ENCODE peak calls at places on chromosomes 11 and 22, in five cellular contexts. One of them, this sample, is unnamed.

GRCh38 chr11:57560146-57560545 is 7.3 kb downstream of the UBE2L6 start:
- DNase-seq in adrenal gland: no peak
- DNase-seq in ovary: no peak
- DNase-seq in IMR-90: no peak
- DNase-seq in body of pancreas: peak; percentile 26
- DNase-seq in this sample: no peak

GRCh38 chr11:66280428-66280827 is 2.5 kb downstream of the CNIH2 start:
- DNase-seq in adrenal gland: no peak
- DNase-seq in ovary: peak; percentile 42
- DNase-seq in IMR-90: no peak
- DNase-seq in body of pancreas: no peak
- DNase-seq in this sample: no peak

GRCh38 chr11:618856-619624 is 3.3 kb upstream of the IRF7 start:
- DNase-seq in adrenal gland: no peak
- DNase-seq in ovary: no peak
- DNase-seq in IMR-90: no peak
- DNase-seq in body of pancreas: no peak
- DNase-seq in this sample: no peak

GRCh38 chr22:23144926-23145906 is at the start of gene RAB36:
- DNase-seq in adrenal gland: peak; percentile 100
- DNase-seq in ovary: peak; percentile 99
- DNase-seq in IMR-90: peak; percentile 98
- DNase-seq in body of pancreas: peak; percentile 98
- DNase-seq in this sample: peak; percentile 92

GRCh38 chr11:75298191-75298590 is 53.3 kb downstream of the ARRB1 start:
- DNase-seq in adrenal gland: no peak
- DNase-seq in ovary: no peak
- DNase-seq in IMR-90: no peak
- DNase-seq in body of pancreas: no peak
- DNase-seq in this sample: no peak

GRCh38 chr11:8070417-8071101 is 10.5 kb upstream of the TUB start:
- DNase-seq in adrenal gland: peak; percentile 29
- DNase-seq in ovary: no peak
- DNase-seq in IMR-90: peak; percentile 61
- DNase-seq in body of pancreas: no peak
- DNase-seq in this sample: no peak

GRCh38 chr11:77096591-77097019 is 6.0 kb upstream of the OMP start:
- DNase-seq in adrenal gland: no peak
- DNase-seq in ovary: no peak
- DNase-seq in IMR-90: no peak
- DNase-seq in body of pancreas: peak; percentile 10
- DNase-seq in this sample: no peak

GRCh38 chr11:14446701-14447169 is 52.9 kb downstream of the COPB1 start:
- DNase-seq in adrenal gland: no peak
- DNase-seq in ovary: no peak
- DNase-seq in IMR-90: peak; percentile 70
- DNase-seq in body of pancreas: no peak
- DNase-seq in this sample: no peak

GRCh38 chr11:134939905-134940304 is 527.9 kb upstream of the B3GAT1 start:
- DNase-seq in adrenal gland: no peak
- DNase-seq in ovary: no peak
- DNase-seq in IMR-90: no peak
- DNase-seq in body of pancreas: no peak
- DNase-seq in this sample: no peak

GRCh38 chr11:130785376-130786110 is 130.7 kb downstream of the SNX19 start:
- DNase-seq in adrenal gland: no peak
- DNase-seq in ovary: no peak
- DNase-seq in IMR-90: peak; percentile 77
- DNase-seq in body of pancreas: no peak
- DNase-seq in this sample: no peak

GRCh38 chr11:12009617-12010321 is 1.3 kb upstream of the DKK3 start:
- DNase-seq in adrenal gland: no peak
- DNase-seq in ovary: no peak
- DNase-seq in IMR-90: no peak
- DNase-seq in body of pancreas: no peak
- DNase-seq in this sample: no peak

GRCh38 chr11:130580372-130580771 is 131.9 kb downstream of the ADAMTS15 start:
- DNase-seq in adrenal gland: peak; percentile 35
- DNase-seq in ovary: peak; percentile 53
- DNase-seq in IMR-90: peak; percentile 84
- DNase-seq in body of pancreas: no peak
- DNase-seq in this sample: no peak

GRCh38 chr11:124605719-124606118 is 5.5 kb upstream of the PANX3 start:
- DNase-seq in adrenal gland: no peak
- DNase-seq in ovary: no peak
- DNase-seq in IMR-90: no peak
- DNase-seq in body of pancreas: no peak
- DNase-seq in this sample: no peak

DNA sequence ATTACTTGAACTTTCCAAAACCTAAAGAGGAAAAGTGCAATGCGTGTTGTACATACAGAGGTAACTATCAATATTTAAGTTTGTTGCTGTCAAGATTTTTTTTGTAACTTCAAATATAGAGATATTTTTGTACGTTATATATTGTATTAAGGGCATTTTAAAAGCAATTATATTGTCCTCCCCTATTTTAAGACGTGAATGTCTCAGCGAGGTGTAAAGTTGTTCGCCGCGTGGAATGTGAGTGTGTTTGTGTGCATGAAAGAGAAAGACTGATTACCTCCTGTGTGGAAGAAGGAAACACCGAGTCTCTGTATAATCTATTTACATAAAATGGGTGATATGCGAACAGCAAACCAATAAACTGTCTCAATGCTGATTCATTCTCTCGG is 2.1 kb downstream of the ADM start:
- DNase-seq in adrenal gland: no peak
- DNase-seq in ovary: no peak
- DNase-seq in IMR-90: no peak
- DNase-seq in body of pancreas: no peak
- DNase-seq in this sample: no peak
- TF ChIP-seq POLR2A in adrenal gland: no peak
- TF ChIP-seq POLR2A in ovary: no peak
- TF ChIP-seq POLR2A in IMR-90: no peak
- TF ChIP-seq POLR2A in body of pancreas: no peak
- TF ChIP-seq POLR2A in this sample: no peak

DNA sequence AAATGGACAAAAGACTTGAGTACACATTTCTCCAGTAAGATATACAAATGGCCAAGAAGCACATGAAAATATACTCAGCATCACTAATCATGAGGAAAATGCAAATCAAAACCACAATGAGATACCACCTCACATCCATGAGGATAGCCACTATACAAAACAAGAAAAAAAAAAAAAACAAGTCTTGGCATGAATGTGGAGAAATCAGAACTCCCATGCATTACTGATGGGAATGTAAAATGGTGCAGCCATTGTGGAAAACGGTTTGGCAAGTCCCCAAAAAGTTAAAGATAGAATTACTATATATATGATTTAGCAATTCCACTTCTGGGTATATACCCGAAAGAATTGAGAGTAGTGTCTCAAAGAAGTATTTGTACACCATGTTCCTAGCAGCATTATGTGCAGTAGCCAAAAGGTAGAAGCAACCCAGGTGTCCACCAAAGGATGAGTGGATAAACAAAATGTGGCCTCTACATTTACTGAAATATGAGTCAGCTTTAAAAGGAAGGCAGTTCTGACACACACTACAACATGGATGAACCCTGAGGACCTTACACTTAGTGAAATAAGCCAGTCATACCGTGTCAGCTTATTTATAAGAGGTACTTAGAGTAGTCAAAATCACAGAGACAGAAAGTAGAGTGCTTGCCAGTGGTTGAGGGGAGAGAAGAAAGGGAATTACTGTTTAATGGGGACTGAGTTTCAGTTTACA is 146.3 kb downstream of the WNT7B start:
- DNase-seq in adrenal gland: no peak
- DNase-seq in ovary: no peak
- DNase-seq in IMR-90: peak; percentile 83
- DNase-seq in body of pancreas: no peak
- DNase-seq in this sample: no peak
- H3K27ac ChIP-seq in adrenal gland: no peak overlapping the region
- H3K27ac ChIP-seq in ovary: no peak overlapping the region
- H3K27ac ChIP-seq in IMR-90: no peak overlapping the region
- H3K27ac ChIP-seq in body of pancreas: no peak overlapping the region
- H3K27ac ChIP-seq in this sample: peak overlapping the region; percentile 77

GRCh38 chr11:64924910-64925284 is 408 bp downstream of the PPP2R5B start:
- DNase-seq in adrenal gland: peak; percentile 35
- DNase-seq in ovary: no peak
- DNase-seq in IMR-90: no peak
- DNase-seq in body of pancreas: no peak
- DNase-seq in this sample: no peak

GRCh38 chr11:64923151-64923661 is 1.3 kb upstream of the PPP2R5B start:
- DNase-seq in adrenal gland: no peak
- DNase-seq in ovary: peak; percentile 48
- DNase-seq in IMR-90: no peak
- DNase-seq in body of pancreas: no peak
- DNase-seq in this sample: no peak

GRCh38 chr11:64926689-64927088 is 2.2 kb downstream of the PPP2R5B start:
- DNase-seq in adrenal gland: no peak
- DNase-seq in ovary: peak; percentile 35
- DNase-seq in IMR-90: no peak
- DNase-seq in body of pancreas: no peak
- DNase-seq in this sample: no peak

GRCh38 chr11:64925536-64926449 is 1.3 kb downstream of the PPP2R5B start:
- DNase-seq in adrenal gland: no peak
- DNase-seq in ovary: peak; percentile 55
- DNase-seq in IMR-90: no peak
- DNase-seq in body of pancreas: peak; percentile 53
- DNase-seq in this sample: no peak

GRCh38 chr11:64923944-64924909 is at the start of gene PPP2R5B:
- DNase-seq in adrenal gland: peak; percentile 97
- DNase-seq in ovary: peak; percentile 90
- DNase-seq in IMR-90: peak; percentile 94
- DNase-seq in body of pancreas: peak; percentile 97
- DNase-seq in this sample: peak; percentile 62
- TF ChIP-seq POLR2A in adrenal gland: peak; percentile 89
- TF ChIP-seq POLR2A in ovary: peak; percentile 81
- TF ChIP-seq POLR2A in IMR-90: peak; percentile 70
- TF ChIP-seq POLR2A in body of pancreas: peak; percentile 84
- TF ChIP-seq POLR2A in this sample: peak; percentile 88

GRCh38 chr22:43376765-43377485 is 33.8 kb upstream of the SCUBE1 start:
- DNase-seq in adrenal gland: no peak
- DNase-seq in ovary: no peak
- DNase-seq in IMR-90: no peak
- DNase-seq in body of pancreas: peak; percentile 51
- DNase-seq in this sample: no peak
- H3K27ac ChIP-seq in adrenal gland: no peak overlapping the region
- H3K27ac ChIP-seq in ovary: no peak overlapping the region
- H3K27ac ChIP-seq in IMR-90: no peak overlapping the region
- H3K27ac ChIP-seq in body of pancreas: peak overlapping the region; percentile 31
- H3K27ac ChIP-seq in this sample: no peak overlapping the region

DNA sequence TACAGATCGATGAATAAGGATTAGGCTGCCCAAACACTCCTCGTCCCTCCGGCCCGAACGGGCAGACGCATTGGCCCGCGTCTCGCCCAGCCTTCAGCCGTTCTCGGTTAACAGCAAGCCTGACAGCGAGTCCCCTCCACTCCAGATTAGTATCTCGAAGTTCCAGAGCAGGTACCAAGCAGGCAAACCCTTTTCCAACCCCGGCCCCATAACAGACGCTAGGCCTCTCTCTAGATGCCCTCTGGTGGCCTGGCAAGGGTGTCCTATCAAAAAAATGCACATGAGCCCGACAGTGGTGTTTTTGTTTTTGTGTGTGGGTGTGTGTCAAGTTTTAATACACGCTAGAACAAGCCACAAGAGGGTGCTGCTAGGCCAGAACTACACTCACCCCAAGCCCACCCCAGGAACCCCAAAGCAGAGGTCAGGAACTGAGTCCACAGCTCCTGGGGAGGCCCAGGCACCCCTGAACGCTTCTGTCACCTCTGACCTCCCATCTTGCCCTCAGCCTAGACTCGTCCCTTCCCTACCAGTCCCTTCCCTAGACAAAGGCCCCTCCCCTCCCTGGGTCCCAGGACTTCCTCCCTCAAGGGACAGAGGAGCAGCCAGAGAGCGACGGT is 658 bp upstream of the ARFGAP2 start:
- DNase-seq in adrenal gland: peak; percentile 77
- DNase-seq in ovary: no peak
- DNase-seq in IMR-90: peak; percentile 74
- DNase-seq in body of pancreas: peak; percentile 77
- DNase-seq in this sample: no peak
- TF ChIP-seq POLR2A in adrenal gland: peak; percentile 21
- TF ChIP-seq POLR2A in ovary: no peak
- TF ChIP-seq POLR2A in IMR-90: no peak
- TF ChIP-seq POLR2A in body of pancreas: peak; percentile 48
- TF ChIP-seq POLR2A in this sample: no peak

GRCh38 chr11:1691878-1692707 is 4.9 kb upstream of the KRTAP5-6 start:
- DNase-seq in adrenal gland: no peak
- DNase-seq in ovary: no peak
- DNase-seq in IMR-90: no peak
- DNase-seq in body of pancreas: no peak
- DNase-seq in this sample: no peak
- H3K27ac ChIP-seq in adrenal gland: no peak overlapping the region
- H3K27ac ChIP-seq in ovary: no peak overlapping the region
- H3K27ac ChIP-seq in IMR-90: no peak overlapping the region
- H3K27ac ChIP-seq in body of pancreas: no peak overlapping the region
- H3K27ac ChIP-seq in this sample: no peak overlapping the region